ENCODE peak calls at places on chromosomes 2 and 18, in four cellular contexts. V is AG04450, F is HFFc6, T is lung. A is an unnamed sample.

GRCh38 chr2:3285901-3286645 is 91.5 kb downstream of the EIPR1 start:
- DNase-seq in V (no peak), F (no peak), T (no peak), A (no peak)

GRCh38 chr18:28875059-28875458 is 698.1 kb upstream of the CDH2 start:
- DNase-seq in V (no peak), F (no peak), T (no peak), A (no peak)

GRCh38 chr2:183229386-183229785 is 105.1 kb downstream of the NUP35 start:
- DNase-seq in V (no peak), F (peak), T (no peak), A (no peak)

GRCh38 chr2:74835831-74836674 is 2.1 kb downstream of the HK2 start:
- DNase-seq in V (no peak), F (peak), T (no peak), A (no peak)

GRCh38 chr2:42922790-42923631 is 130.6 kb upstream of the HAAO start:
- DNase-seq in V (no peak), F (peak), T (no peak), A (no peak)

GRCh38 chr2:150981826-150982225 is 279.8 kb downstream of the RBM43 start:
- DNase-seq in V (peak), F (no peak), T (no peak), A (no peak)

GRCh38 chr2:112152476-112153178 is 14.4 kb downstream of the FBLN7 start:
- DNase-seq in V (no peak), F (no peak), T (no peak), A (peak)

GRCh38 chr2:55888941-55889340 is 34.6 kb downstream of the EFEMP1 start:
- DNase-seq in V (no peak), F (peak), T (no peak), A (no peak)

GRCh38 chr2:101151859-101152194 is 645 bp upstream of the TBC1D8 start:
- DNase-seq in V (no peak), F (no peak), T (no peak), A (no peak)

GRCh38 chr2:223787358-223787757 is 50.0 kb downstream of the AP1S3 start:
- DNase-seq in V (no peak), F (no peak), T (no peak), A (no peak)

GRCh38 chr18:1353025-1353424 is 448.4 kb downstream of the ADCYAP1 start:
- DNase-seq in V (no peak), F (no peak), T (no peak), A (no peak)

GRCh38 chr2:176139621-176140020 is 10.1 kb downstream of the HOXD8 start:
- DNase-seq in V (no peak), F (no peak), T (no peak), A (no peak)

GRCh38 chr2:187993516-187993915 is 298.2 kb upstream of the GULP1 start:
- DNase-seq in V (no peak), F (no peak), T (no peak), A (no peak)

GRCh38 chr2:172333626-172334330 is 93.6 kb upstream of the ITGA6 start:
- DNase-seq in V (no peak), F (no peak), T (no peak), A (no peak)

GRCh38 chr2:229610871-229611270 is 103.5 kb downstream of the DNER start:
- DNase-seq in V (no peak), F (no peak), T (no peak), A (no peak)

GRCh38 chr2:11411768-11412448 is 54.1 kb downstream of the E2F6 start:
- DNase-seq in V (no peak), F (peak), T (no peak), A (no peak)

GRCh38 chr2:148201075-148202004 is 180.4 kb downstream of the MBD5 start:
- DNase-seq in V (no peak), F (peak), T (peak), A (no peak)

GRCh38 chr2:70852824-70853223 is 17.2 kb upstream of the CD207 start:
- DNase-seq in V (no peak), F (no peak), T (no peak), A (no peak)

GRCh38 chr18:58402247-58402646 is 226.6 kb downstream of the ALPK2 start:
- DNase-seq in V (no peak), F (peak), T (no peak), A (no peak)

GRCh38 chr2:237122214-237122666 is 36.6 kb downstream of the COPS8 start:
- DNase-seq in V (peak), F (peak), T (peak), A (no peak)

GRCh38 chr2:206463685-206464084 is 20.4 kb downstream of the ADAM23 start:
- DNase-seq in V (no peak), F (no peak), T (no peak), A (no peak)

GRCh38 chr2:109396338-109397180 is 217.2 kb downstream of the SEPTIN10 start:
- DNase-seq in V (no peak), F (no peak), T (no peak), A (no peak)

DNA sequence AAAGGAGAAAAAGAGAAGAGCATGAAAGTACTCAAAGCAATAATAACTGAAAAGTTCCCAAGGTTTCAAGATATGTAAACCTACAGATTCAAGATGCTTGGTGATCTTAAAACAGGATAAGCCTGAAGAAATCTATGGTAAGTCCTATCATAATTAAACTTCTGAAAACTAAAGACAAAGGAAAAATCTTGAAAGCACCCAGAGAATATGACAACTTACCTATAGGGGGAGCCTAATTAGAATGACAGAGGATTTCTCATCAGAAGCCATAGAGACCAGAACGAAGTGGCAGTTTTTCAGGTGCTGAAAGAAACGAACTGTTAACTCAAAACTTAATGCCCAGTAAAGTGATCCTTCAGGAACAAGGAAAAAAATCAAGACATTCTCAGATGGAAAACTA is 59.7 kb downstream of the XDH start:
- DNase-seq in V (no peak), F (no peak), T (no peak), A (no peak)
- TF ChIP-seq CTCF in V (peak), F (peak), T (no peak), A (peak)

DNA sequence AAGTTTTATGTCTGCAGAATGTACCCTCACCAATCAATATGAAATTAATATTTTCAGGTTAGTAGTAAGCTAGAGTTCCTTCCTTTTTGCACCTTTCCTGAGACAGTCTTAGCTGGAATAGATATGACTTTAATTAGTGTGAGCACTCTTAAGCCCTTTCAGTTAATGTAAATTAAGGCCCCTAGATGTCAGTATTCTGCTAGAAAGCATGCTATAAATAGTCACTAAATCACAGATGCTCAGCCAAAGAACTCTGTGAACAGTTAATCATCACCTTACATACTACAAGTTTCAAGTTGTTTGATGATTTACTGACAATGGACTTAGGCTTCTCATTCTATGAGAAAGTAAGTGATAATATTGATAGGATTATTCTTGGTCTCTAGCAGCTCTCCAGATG is 413.7 kb downstream of the PTH2R start:
- DNase-seq in V (no peak), F (no peak), T (no peak), A (no peak)
- TF ChIP-seq CTCF in V (no peak), F (peak), T (no peak), A (no peak)

GRCh38 chr2:10287766-10288165 is 14.9 kb upstream of the HPCAL1 start:
- DNase-seq in V (no peak), F (no peak), T (no peak), A (no peak)

GRCh38 chr2:10284108-10284870 is 18.4 kb upstream of the HPCAL1 start:
- DNase-seq in V (no peak), F (no peak), T (no peak), A (no peak)

GRCh38 chr2:10286216-10287037 is 16.3 kb upstream of the HPCAL1 start:
- DNase-seq in V (no peak), F (no peak), T (peak), A (no peak)

GRCh38 chr2:10285191-10285577 is 17.5 kb upstream of the HPCAL1 start:
- DNase-seq in V (no peak), F (no peak), T (no peak), A (no peak)

GRCh38 chr2:10285578-10286198 is 17.0 kb upstream of the HPCAL1 start:
- DNase-seq in V (no peak), F (peak), T (peak), A (peak)
- TF ChIP-seq CTCF in V (no peak), F (no peak), T (no peak), A (no peak)

GRCh38 chr18:74571895-74572680 is 25.6 kb upstream of the ZNF407 start:
- DNase-seq in V (no peak), F (no peak), T (no peak), A (no peak)

GRCh38 chr18:74569401-74569800 is 28.3 kb upstream of the ZNF407 start:
- DNase-seq in V (no peak), F (no peak), T (no peak), A (no peak)

GRCh38 chr18:74564012-74564411 is 29.7 kb downstream of the CNDP1 start:
- DNase-seq in V (no peak), F (no peak), T (no peak), A (no peak)

GRCh38 chr18:74570266-74570665 is 27.4 kb upstream of the ZNF407 start:
- DNase-seq in V (no peak), F (no peak), T (no peak), A (no peak)

GRCh38 chr18:74567805-74568204 is 29.9 kb upstream of the ZNF407 start:
- DNase-seq in V (no peak), F (no peak), T (no peak), A (no peak)
- TF ChIP-seq CTCF in V (no peak), F (no peak), T (no peak), A (no peak)

GRCh38 chr2:7035884-7036283 is 118.7 kb downstream of the RNF144A start:
- DNase-seq in V (no peak), F (no peak), T (no peak), A (no peak)
- TF ChIP-seq CTCF in V (no peak), F (no peak), T (no peak), A (no peak)

A was measured in osteocyte.